ENCODE peak calls at places on chromosomes 12 and 14, in six cellular contexts. D, B, G, T, K and Q are unnamed samples.

GRCh38 chr14:68016243-68016914 is 196.8 kb downstream of the RAD51B start:
- DNase-seq in K (no peak), B (no peak), D (no peak), T (no peak), G (no peak), Q (no peak)

GRCh38 chr12:52320784-52321400 is at the start of gene KRT83:
- DNase-seq in T (no peak), G (no peak), B (peak; percentile 46), K (peak; percentile 41), D (no peak), Q (no peak)

GRCh38 chr14:95054346-95055280 is 102.7 kb downstream of the DICER1 start:
- DNase-seq in T (peak; percentile 34), K (no peak), B (no peak), D (no peak), G (no peak), Q (no peak)

GRCh38 chr14:90624732-90625444 is 191.3 kb downstream of the TTC7B start:
- DNase-seq in G (peak; percentile 43), D (no peak), T (peak; percentile 68), B (no peak), K (no peak), Q (no peak)

GRCh38 chr14:24437020-24437735 is 5.4 kb downstream of the SDR39U1 start:
- DNase-seq in B (no peak), K (no peak), D (no peak), T (no peak), G (no peak), Q (no peak)

GRCh38 chr12:105382771-105383632 is 52.5 kb downstream of the C12orf75 start:
- DNase-seq in D (peak; percentile 22), T (peak; percentile 62), B (no peak), G (peak; percentile 72), K (no peak), Q (no peak)

GRCh38 chr12:43882578-43883178 is 46.8 kb downstream of the TMEM117 start:
- DNase-seq in G (peak; percentile 62), K (no peak), D (peak; percentile 23), T (no peak), B (no peak), Q (peak; percentile 22)

GRCh38 chr12:67827820-67828383 is 161.3 kb upstream of the IFNG-AS1 start:
- DNase-seq in T (no peak), G (no peak), K (no peak), B (no peak), D (no peak), Q (no peak)

GRCh38 chr12:120264086-120264485 is 1.4 kb downstream of the PXN start:
- DNase-seq in K (no peak), T (no peak), D (no peak), G (no peak), B (no peak), Q (no peak)

GRCh38 chr12:69701821-69702220 is 2.7 kb upstream of the BEST3 start:
- DNase-seq in T (no peak), D (no peak), K (no peak), B (no peak), G (no peak), Q (no peak)

GRCh38 chr14:91322623-91323022 is 78.1 kb upstream of the GPR68 start:
- DNase-seq in D (no peak), B (no peak), G (no peak), K (no peak), T (no peak), Q (no peak)

GRCh38 chr12:103161582-103161981 is 204.1 kb downstream of the ASCL1 start:
- DNase-seq in G (no peak), T (no peak), K (no peak), D (no peak), B (no peak), Q (no peak)

GRCh38 chr12:79552186-79552585 is 138.6 kb downstream of the PAWR start:
- DNase-seq in K (no peak), B (no peak), D (no peak), T (no peak), G (no peak), Q (no peak)

GRCh38 chr12:19546611-19547162 is 107.4 kb downstream of the AEBP2 start:
- DNase-seq in G (no peak), D (no peak), B (no peak), T (no peak), K (no peak), Q (no peak)

GRCh38 chr12:122880155-122880605 is 15.7 kb downstream of the VPS37B start:
- DNase-seq in D (no peak), T (no peak), K (no peak), G (no peak), B (no peak), Q (no peak)

GRCh38 chr12:989051-989450 is 2.0 kb upstream of the ERC1 start:
- DNase-seq in B (no peak), G (no peak), K (no peak), D (no peak), T (no peak), Q (no peak)

GRCh38 chr12:113135178-113136127 is at the start of gene RASAL1:
- DNase-seq in B (peak; percentile 75), G (peak; percentile 40), D (peak; percentile 46), K (peak; percentile 93), T (peak; percentile 99), Q (peak; percentile 82)

GRCh38 chr14:28911521-28911920 is 144.9 kb downstream of the FOXG1 start:
- DNase-seq in G (no peak), D (no peak), T (no peak), B (no peak), K (no peak), Q (no peak)

GRCh38 chr12:118140825-118141224 is 4.9 kb downstream of the PEBP1 start:
- DNase-seq in K (no peak), B (no peak), D (no peak), T (no peak), G (no peak), Q (no peak)

GRCh38 chr14:92589213-92589852 is 75.8 kb downstream of the RIN3 start:
- DNase-seq in T (no peak), K (no peak), D (no peak), G (peak; percentile 62), B (no peak), Q (no peak)

GRCh38 chr12:12899530-12900380 is 8.4 kb downstream of the GPRC5A start:
- DNase-seq in G (no peak), B (peak; percentile 55), K (no peak), T (no peak), D (no peak), Q (no peak)

GRCh38 chr12:117865505-117865904 is 103.3 kb downstream of the KSR2 start:
- DNase-seq in D (no peak), B (no peak), T (no peak), G (no peak), K (no peak), Q (no peak)

GRCh38 chr14:79629891-79630560 is 581.3 kb downstream of the DIO2 start:
- DNase-seq in D (no peak), T (no peak), G (peak; percentile 7), B (no peak), K (no peak), Q (no peak)

GRCh38 chr12:1829306-1829900 is 9.0 kb downstream of the LRTM2 start:
- DNase-seq in G (no peak), T (no peak), B (peak; percentile 64), K (peak; percentile 56), D (no peak), Q (no peak)

GRCh38 chr12:15709524-15709923 is 79.7 kb downstream of the EPS8 start:
- DNase-seq in B (no peak), D (no peak), K (no peak), T (peak; percentile 56), G (no peak), Q (no peak)

GRCh38 chr12:15712160-15712559 is 77.0 kb downstream of the EPS8 start:
- DNase-seq in G (no peak), D (no peak), B (no peak), T (no peak), K (no peak), Q (no peak)

GRCh38 chr12:15714256-15714655 is 74.9 kb downstream of the EPS8 start:
- DNase-seq in B (no peak), D (no peak), G (no peak), K (no peak), T (no peak), Q (no peak)

GRCh38 chr12:15710860-15711510 is 78.2 kb downstream of the EPS8 start:
- DNase-seq in K (no peak), D (no peak), G (no peak), T (no peak), B (no peak), Q (no peak)

GRCh38 chr12:15712823-15713663 is 76.1 kb downstream of the EPS8 start:
- DNase-seq in D (no peak), G (no peak), T (no peak), B (no peak), K (no peak), Q (peak; percentile 50)
- H3K4me1 ChIP-seq in D (no peaks in the 10 kb centered on the region), G (peaks cover 6% of the 10 kb centered on the region), T (no peaks in the 10 kb centered on the region), B (peaks cover 6% of the 10 kb centered on the region), K (peaks cover 6% of the 10 kb centered on the region), Q (peaks cover 30% of the 10 kb centered on the region)

GRCh38 chr12:54413284-54414190 is 5.5 kb downstream of the ITGA5 start:
- DNase-seq in T (peak; percentile 51), D (no peak), G (no peak), K (no peak), B (peak; percentile 55), Q (no peak)

GRCh38 chr12:54412348-54412747 is 6.7 kb downstream of the ITGA5 start:
- DNase-seq in K (no peak), B (no peak), G (no peak), T (peak; percentile 44), D (no peak), Q (no peak)

GRCh38 chr12:54414191-54414525 is 4.9 kb downstream of the ITGA5 start:
- DNase-seq in K (no peak), G (no peak), D (no peak), T (no peak), B (no peak), Q (no peak)

GRCh38 chr12:54411398-54412241 is 7.4 kb downstream of the ITGA5 start:
- DNase-seq in G (no peak), K (no peak), T (peak; percentile 73), D (no peak), B (peak; percentile 89), Q (no peak)

GRCh38 chr12:54412786-54413185 is 6.3 kb downstream of the ITGA5 start:
- DNase-seq in T (peak; percentile 46), G (no peak), D (no peak), K (no peak), B (no peak), Q (no peak)
- H3K4me3 ChIP-seq in T (no peak overlapping the region), G (no peak overlapping the region), D (no peak overlapping the region), K (no peak overlapping the region), B (no peak overlapping the region), Q (no peak overlapping the region)

GRCh38 chr12:57154804-57155434 is 7.5 kb upstream of the LRP1-AS start:
- DNase-seq in G (no peak), T (no peak), K (no peak), D (no peak), B (no peak), Q (no peak)
- H3K4me1 ChIP-seq in G (no peaks in the 10 kb centered on the region), T (peaks cover 5% of the 10 kb centered on the region), K (peaks cover 10% of the 10 kb centered on the region), D (peaks cover 29% of the 10 kb centered on the region), B (peaks cover 8% of the 10 kb centered on the region), Q (no peaks in the 10 kb centered on the region)

GRCh38 chr14:53278602-53279506 is 125.7 kb upstream of the DDHD1 start:
- DNase-seq in G (no peak), D (no peak), T (no peak), B (no peak), K (no peak), Q (no peak)

DNA sequence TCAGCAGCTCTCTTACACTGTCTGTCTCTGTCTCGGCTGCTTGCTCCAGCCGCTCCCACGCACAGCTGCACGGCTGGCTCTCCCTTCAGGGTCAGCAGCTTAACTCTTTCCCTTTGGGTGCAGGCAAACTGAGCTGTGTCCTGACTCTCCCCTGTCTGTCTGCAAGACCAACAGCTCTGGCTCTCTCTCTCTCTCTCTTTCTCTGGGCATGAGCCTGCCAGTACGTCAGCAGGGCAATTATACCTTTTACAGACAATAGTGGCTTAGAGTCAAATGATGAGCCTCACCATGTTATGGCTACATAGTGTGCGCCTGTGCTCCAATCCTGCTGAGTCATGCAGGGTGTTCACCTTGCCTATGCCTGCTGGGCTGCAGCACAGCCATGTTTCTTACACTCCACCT is 120.5 kb upstream of the DDHD1 start:
- DNase-seq in T (no peak), D (no peak), G (no peak), B (no peak), K (no peak), Q (no peak)
- H3K4me3 ChIP-seq in T (peak overlapping the region; percentile 67), D (no peak overlapping the region), G (no peak overlapping the region), B (no peak overlapping the region), K (no peak overlapping the region), Q (no peak overlapping the region)